ENCODE peak calls at places on chromosomes 2 and 18, in six cellular contexts. U is GM13977, C is cardiac muscle cell, F is A549, J is hepatocyte, K is heart left ventricle. A is an unnamed sample.

GRCh38 chr18:35695384-35695783 is 113.8 kb downstream of the GALNT1 start:
- DNase-seq in K (no peak), U (no peak), F (no peak), C (no peak), J (no peak), A (no peak)

GRCh38 chr2:157500334-157500733 is 56.4 kb upstream of the CYTIP start:
- DNase-seq in F (no peak), C (no peak), K (no peak), J (no peak), U (no peak), A (no peak)

GRCh38 chr18:5537860-5538259 is 5.9 kb downstream of the EPB41L3 start:
- DNase-seq in J (no peak), C (no peak), F (no peak), K (no peak), U (no peak), A (no peak)

GRCh38 chr18:8982416-8983183 is 119.9 kb upstream of the NDUFV2 start:
- DNase-seq in F (peak; percentile 44), J (peak; percentile 75), C (peak; percentile 41), U (peak; percentile 30), K (no peak), A (no peak)

GRCh38 chr2:127630409-127631183 is 15.4 kb upstream of the GPR17 start:
- DNase-seq in U (no peak), J (no peak), F (no peak), K (peak; percentile 51), C (no peak), A (no peak)

GRCh38 chr2:133200684-133201421 is 367.4 kb downstream of the NCKAP5 start:
- DNase-seq in J (peak; percentile 34), U (no peak), C (no peak), K (no peak), F (peak; percentile 69), A (no peak)

GRCh38 chr2:155382781-155383180 is 684.3 kb downstream of the KCNJ3 start:
- DNase-seq in J (peak; percentile 5), U (no peak), C (no peak), F (no peak), K (no peak), A (no peak)

GRCh38 chr2:12076810-12077209 is 330.4 kb downstream of the LPIN1 start:
- DNase-seq in F (no peak), K (no peak), U (no peak), J (no peak), C (no peak), A (no peak)

GRCh38 chr2:111624401-111625156 is 259.4 kb downstream of the ANAPC1 start:
- DNase-seq in K (no peak), C (no peak), J (peak; percentile 53), F (no peak), U (no peak), A (no peak)

GRCh38 chr18:39486268-39486667 is 1920.7 kb upstream of the CELF4 start:
- DNase-seq in K (no peak), F (no peak), C (no peak), J (no peak), U (no peak), A (no peak)

GRCh38 chr2:240369725-240370585 is 65.5 kb upstream of the GPC1 start:
- DNase-seq in C (peak; percentile 19), U (no peak), J (peak; percentile 82), F (peak; percentile 95), K (peak; percentile 91), A (no peak)

GRCh38 chr2:28084564-28084963 is 194.0 kb downstream of the BABAM2 start:
- DNase-seq in J (peak; percentile 25), K (no peak), F (no peak), C (no peak), U (no peak), A (no peak)

DNA sequence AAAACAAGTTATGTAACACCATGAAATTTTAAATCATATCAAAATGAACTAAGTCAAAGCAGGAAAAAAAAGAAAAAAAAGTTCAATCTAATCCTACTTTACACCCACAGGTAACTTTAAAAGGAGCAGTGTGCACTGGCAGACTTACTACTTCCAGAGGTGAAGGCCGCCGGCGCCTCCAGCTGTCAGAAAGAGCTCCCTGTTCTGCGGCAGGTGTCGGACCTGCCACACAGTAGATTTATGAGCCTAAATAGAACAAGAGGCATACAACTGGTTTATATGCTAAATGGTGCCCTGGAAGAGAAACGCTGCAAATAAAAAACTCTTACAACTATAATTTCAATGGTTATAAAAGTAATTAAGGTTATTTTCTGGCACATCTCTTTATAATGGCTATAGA is 23.1 kb upstream of the PNO1 start:
- DNase-seq in J (no peak), C (no peak), F (no peak), U (no peak), K (no peak), A (no peak)
- TF ChIP-seq CTCF in J (no peak), C (no peak), F (no peak), U (no peak), K (no peak), A (no peak)

DNA sequence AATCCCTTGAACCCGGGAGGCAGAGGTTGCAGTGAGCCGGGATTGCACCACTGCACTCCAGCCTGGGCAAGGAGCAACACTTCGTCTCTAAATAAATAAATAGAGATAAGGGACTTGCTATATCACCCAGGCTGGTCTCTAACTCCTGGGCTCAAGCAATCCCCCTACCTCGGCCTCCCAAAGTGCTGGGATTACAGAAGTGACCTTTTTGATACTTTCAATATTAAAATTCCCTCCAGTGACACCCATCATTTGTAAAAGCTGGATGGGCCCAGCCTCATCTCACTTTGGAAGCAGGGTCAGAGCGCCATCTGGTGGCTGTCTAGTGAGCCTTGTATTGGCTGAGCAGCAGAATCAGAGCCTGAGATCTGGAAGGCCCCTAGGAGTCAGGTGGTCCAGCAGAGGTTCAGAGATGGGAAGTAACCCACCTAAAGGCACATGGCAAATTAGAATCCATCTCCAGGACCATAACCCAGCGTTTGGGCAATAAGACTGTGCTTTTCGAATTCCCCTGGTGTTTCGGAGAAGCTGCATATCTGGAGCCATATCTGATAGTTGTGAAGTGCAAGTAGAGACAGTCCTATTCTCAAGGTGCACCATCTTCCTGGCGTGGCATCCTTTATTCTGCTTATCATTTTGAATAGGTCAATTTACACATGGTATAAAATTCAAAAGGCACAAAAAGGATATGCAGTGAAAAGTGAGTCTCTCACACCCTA is 18.3 kb upstream of the SLC35F6 start:
- DNase-seq in K (peak; percentile 81), J (peak; percentile 89), F (peak; percentile 84), U (peak; percentile 76), C (peak; percentile 87), A (no peak)
- TF ChIP-seq CTCF in K (peak; percentile 91), J (peak; percentile 97), F (peak; percentile 99), U (peak; percentile 91), C (peak; percentile 93), A (peak; percentile 88)

GRCh38 chr2:64859208-64860161 is 129.7 kb upstream of the SLC1A4 start:
- DNase-seq in K (peak; percentile 95), F (peak; percentile 93), U (peak; percentile 82), J (peak; percentile 88), C (peak; percentile 89), A (peak; percentile 64)

GRCh38 chr2:64858541-64859031 is 130.6 kb upstream of the SLC1A4 start:
- DNase-seq in K (no peak), U (no peak), C (no peak), J (no peak), F (no peak), A (no peak)

GRCh38 chr2:64854773-64855237 is 134.4 kb upstream of the SLC1A4 start:
- DNase-seq in C (no peak), K (peak; percentile 43), F (no peak), U (no peak), J (no peak), A (no peak)

GRCh38 chr2:64860321-64860751 is 128.9 kb upstream of the SLC1A4 start:
- DNase-seq in C (no peak), F (no peak), U (peak; percentile 77), J (no peak), K (peak; percentile 33), A (peak; percentile 64)

GRCh38 chr2:64857581-64858471 is 131.4 kb upstream of the SLC1A4 start:
- DNase-seq in C (peak; percentile 58), K (peak; percentile 81), U (no peak), F (no peak), J (peak; percentile 25), A (no peak)
- TF ChIP-seq CTCF in C (no peak), K (no peak), U (no peak), F (no peak), J (no peak), A (no peak)

DNA sequence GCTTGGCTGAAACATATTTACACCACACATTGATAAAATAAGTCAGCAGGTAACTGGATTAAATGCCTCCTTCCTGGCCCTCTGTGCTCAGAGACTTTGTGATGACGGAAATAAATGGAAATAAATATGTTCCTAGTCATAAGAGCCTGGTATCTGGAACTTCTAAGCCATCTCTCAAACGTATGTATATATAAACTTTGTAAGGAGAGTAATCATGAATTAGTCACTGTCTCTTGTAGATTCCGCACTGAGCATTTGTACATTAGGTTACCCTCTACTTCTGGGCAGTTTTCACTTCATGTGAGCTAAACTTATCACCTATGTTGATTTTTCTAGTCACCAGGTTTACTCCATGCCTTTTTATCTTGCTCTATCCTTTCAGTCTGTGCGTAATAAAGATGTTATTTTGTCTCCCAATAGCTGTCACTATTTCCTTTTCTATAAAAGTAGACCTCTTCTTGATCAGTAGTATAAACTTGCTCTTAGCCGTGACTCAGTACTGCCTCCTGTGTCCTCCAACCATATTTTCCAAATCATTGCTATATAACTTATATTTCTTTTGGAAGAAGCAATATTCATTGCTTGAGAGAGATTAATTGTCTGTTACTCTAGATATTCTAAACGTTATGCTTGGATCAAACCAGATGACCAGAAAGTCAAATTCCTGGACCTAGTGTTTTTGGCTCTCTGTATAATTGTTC is 53.2 kb downstream of the FEZ2 start:
- DNase-seq in U (no peak), C (no peak), F (no peak), J (no peak), K (no peak), A (no peak)
- TF ChIP-seq CTCF in U (no peak), C (peak; percentile 26), F (peak; percentile 42), J (peak; percentile 13), K (no peak), A (no peak)

GRCh38 chr2:202147775-202148174 is 74.7 kb downstream of the KIAA2012 start:
- DNase-seq in U (no peak), F (no peak), J (no peak), K (no peak), C (no peak), A (no peak)

GRCh38 chr2:202148515-202149154 is 75.6 kb downstream of the KIAA2012 start:
- DNase-seq in J (no peak), K (no peak), F (no peak), C (no peak), U (no peak), A (no peak)

GRCh38 chr2:202149953-202150352 is 76.9 kb downstream of the KIAA2012 start:
- DNase-seq in J (no peak), U (no peak), K (no peak), C (no peak), F (no peak), A (no peak)

GRCh38 chr2:202152104-202152771 is 79.2 kb downstream of the KIAA2012 start:
- DNase-seq in C (no peak), K (no peak), U (no peak), J (no peak), F (no peak), A (no peak)

GRCh38 chr2:202149155-202149762 is 76.2 kb downstream of the KIAA2012 start:
- DNase-seq in J (no peak), K (peak; percentile 71), C (peak; percentile 18), U (no peak), F (no peak), A (no peak)
- TF ChIP-seq CTCF in J (no peak), K (no peak), C (no peak), U (no peak), F (no peak), A (no peak)

GRCh38 chr18:47397671-47398319 is 146.3 kb upstream of the SKOR2 start:
- DNase-seq in C (no peak), U (peak; percentile 60), K (no peak), F (peak; percentile 4), J (peak; percentile 13), A (no peak)
- TF ChIP-seq CTCF in C (no peak), U (peak; percentile 55), K (no peak), F (peak; percentile 15), J (peak; percentile 42), A (peak; percentile 64)